ENCODE peak calls at places on chromosomes 7 and 10, in seven cellular contexts. W is IMR-90, D is H9, N is H1, G is neuronal stem cell, L is trophoblast cell, V is mesenchymal stem cell. Y is an unnamed sample.

GRCh38 chr10:107163904-107164861 is at the start of gene SORCS1:
- DNase-seq in N (peak), V (no peak), W (no peak), L (no peak), G (peak), D (peak), Y (peak)

GRCh38 chr7:16918288-16918895 is 36.6 kb upstream of the AGR3 start:
- DNase-seq in L (peak), W (peak), G (peak), V (peak), D (no peak), N (no peak), Y (peak)

GRCh38 chr7:5406957-5407930 is 16.4 kb downstream of the TNRC18 start:
- DNase-seq in L (no peak), D (peak), W (no peak), V (no peak), G (no peak), N (peak), Y (peak)

GRCh38 chr10:21368728-21369425 is 156.6 kb downstream of the SKIDA1 start:
- DNase-seq in N (no peak), L (peak), W (peak), V (peak), D (no peak), G (no peak), Y (no peak)

GRCh38 chr10:31142026-31142425 is 110.4 kb upstream of the ZNF438 start:
- DNase-seq in N (no peak), V (peak), W (peak), D (no peak), G (no peak), L (no peak), Y (no peak)

GRCh38 chr7:74176555-74176954 is 2.4 kb downstream of the EIF4H start:
- DNase-seq in G (no peak), W (no peak), D (no peak), N (no peak), L (no peak), V (no peak), Y (no peak)

GRCh38 chr7:96414931-96415292 is 93.0 kb upstream of the SLC25A13 start:
- DNase-seq in G (peak), L (peak), N (peak), V (peak), W (peak), D (peak), Y (peak)

GRCh38 chr10:60283397-60283796 is 106.3 kb downstream of the ANK3 start:
- DNase-seq in D (no peak), V (no peak), W (peak), G (no peak), N (no peak), L (no peak), Y (no peak)

GRCh38 chr10:130477360-130477759 is 341.2 kb downstream of the GLRX3 start:
- DNase-seq in L (no peak), G (no peak), V (no peak), W (no peak), D (no peak), N (no peak), Y (no peak)

GRCh38 chr10:114687459-114687858 is 29.4 kb upstream of the ABLIM1 start:
- DNase-seq in V (no peak), N (no peak), D (no peak), W (no peak), G (no peak), L (no peak), Y (no peak)

GRCh38 chr7:128860158-128861073 is 2.2 kb upstream of the ATP6V1F start:
- DNase-seq in W (peak), L (no peak), D (peak), V (no peak), G (no peak), N (no peak), Y (peak)

GRCh38 chr7:55572378-55573233 is at the start of gene VOPP1:
- DNase-seq in D (peak), N (peak), G (peak), V (peak), W (peak), L (peak), Y (peak)

DNA sequence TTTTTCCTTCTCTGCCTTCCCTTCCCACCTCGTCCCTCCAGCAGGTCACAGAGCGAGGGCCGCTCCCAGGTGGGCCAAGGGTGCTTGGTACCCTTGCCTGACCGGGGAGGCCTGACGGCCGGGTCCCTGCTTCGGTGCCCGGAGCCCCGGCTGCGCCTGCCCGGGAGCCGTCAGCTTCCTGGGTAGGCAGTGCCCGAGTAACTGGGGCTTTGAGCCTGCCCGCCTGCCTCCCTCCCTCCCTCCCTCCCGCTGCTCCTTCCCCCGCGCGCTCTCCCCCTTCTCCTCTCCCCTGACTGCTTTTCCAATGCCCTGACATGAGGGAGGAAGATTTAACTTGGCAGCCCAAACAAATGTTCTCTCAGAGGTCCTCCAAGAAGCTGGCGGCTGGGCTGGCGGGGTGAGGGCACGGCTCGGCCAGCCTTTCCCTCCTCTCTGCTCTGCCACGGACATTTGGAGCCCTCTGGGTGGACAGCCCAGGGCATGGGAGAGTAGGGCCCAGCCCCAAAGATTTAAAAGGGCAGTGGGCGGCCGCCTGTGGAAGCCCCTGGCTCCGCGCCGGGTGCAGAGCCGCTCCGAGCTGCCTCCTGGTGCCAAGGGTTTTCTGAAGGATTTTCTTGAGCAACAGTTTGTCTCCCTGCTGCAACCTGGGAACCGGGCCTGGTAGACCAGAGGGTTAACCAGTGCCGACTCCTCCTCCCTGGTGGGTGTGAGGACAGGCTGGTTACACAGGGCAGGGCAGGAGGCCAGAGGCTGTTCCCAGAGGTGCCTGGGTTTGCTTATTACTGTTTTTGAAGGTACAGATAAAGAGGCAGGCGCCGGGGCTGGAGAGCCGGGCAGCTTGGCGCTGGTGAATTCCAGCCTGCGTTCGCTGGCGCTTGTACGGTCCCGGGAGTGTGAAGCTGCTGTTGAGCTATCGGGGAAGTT is 2.1 kb downstream of the ZMIZ1 start:
- DNase-seq in W (peak), N (peak), L (no peak), G (peak), D (peak), V (peak), Y (peak)
- H3K18ac ChIP-seq in W (peak), N (peak), L (peak), G (peak), D (no peak), V (peak), Y (peak)

GRCh38 chr7:29564455-29565185 is 985 bp downstream of the PRR15 start:
- DNase-seq in V (peak), L (peak), D (peak), G (no peak), W (peak), N (peak), Y (peak)

GRCh38 chr7:29563590-29564454 is at the start of gene PRR15:
- DNase-seq in N (peak), D (peak), L (peak), W (no peak), V (peak), G (no peak), Y (peak)

GRCh38 chr7:29557954-29558353 is 5.7 kb upstream of the PRR15 start:
- DNase-seq in N (no peak), W (no peak), D (peak), L (peak), G (no peak), V (peak), Y (peak)

GRCh38 chr7:29562307-29562706 is 1.3 kb upstream of the PRR15 start:
- DNase-seq in G (no peak), W (no peak), N (no peak), V (no peak), L (peak), D (no peak), Y (no peak)

DNA sequence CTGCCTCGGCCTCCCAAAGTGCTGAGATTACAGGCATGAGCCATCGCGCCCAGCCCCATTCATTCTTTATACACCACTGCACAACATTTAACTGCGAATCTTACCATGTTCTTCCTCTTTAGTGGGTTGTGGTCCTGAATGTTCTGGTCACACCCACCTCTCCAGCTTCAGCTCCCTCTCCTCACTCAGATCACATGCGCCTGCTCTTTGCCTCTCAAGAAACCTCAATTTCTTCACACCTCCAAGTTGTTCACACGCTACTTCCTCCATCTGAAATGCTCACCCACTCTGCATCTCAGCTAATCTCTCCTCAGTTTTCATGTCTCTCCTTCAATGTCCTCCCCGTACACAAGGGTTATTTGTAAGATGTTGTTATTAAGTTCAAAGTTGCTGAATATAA is 2.4 kb upstream of the PRR15 start:
- DNase-seq in G (no peak), V (no peak), W (no peak), L (no peak), D (no peak), N (no peak), Y (no peak)
- H3K23ac ChIP-seq in G (no peak), V (no peak), W (no peak), L (no peak), D (no peak), N (no peak), Y (no peak)

GRCh38 chr10:97715259-97715874 is 1.8 kb downstream of the MARVELD1 start:
- DNase-seq in N (no peak), D (peak), L (no peak), G (no peak), V (no peak), W (no peak), Y (peak)
- H3K27ac ChIP-seq in N (peak), D (no peak), L (no peak), G (no peak), V (peak), W (peak), Y (peak)

GRCh38 chr10:112752268-112752667 is 197.8 kb upstream of the TCF7L2 start:
- DNase-seq in L (no peak), V (no peak), N (no peak), D (no peak), W (peak), G (no peak), Y (no peak)

GRCh38 chr10:112756118-112756512 is 193.9 kb upstream of the TCF7L2 start:
- DNase-seq in N (no peak), D (no peak), V (no peak), L (no peak), G (no peak), W (no peak), Y (no peak)

GRCh38 chr10:112751651-112752050 is 198.4 kb upstream of the TCF7L2 start:
- DNase-seq in V (no peak), G (no peak), D (no peak), W (no peak), L (no peak), N (no peak), Y (no peak)

GRCh38 chr10:112755446-112756117 is 194.5 kb upstream of the TCF7L2 start:
- DNase-seq in N (no peak), L (no peak), V (no peak), G (no peak), D (no peak), W (no peak), Y (no peak)

DNA sequence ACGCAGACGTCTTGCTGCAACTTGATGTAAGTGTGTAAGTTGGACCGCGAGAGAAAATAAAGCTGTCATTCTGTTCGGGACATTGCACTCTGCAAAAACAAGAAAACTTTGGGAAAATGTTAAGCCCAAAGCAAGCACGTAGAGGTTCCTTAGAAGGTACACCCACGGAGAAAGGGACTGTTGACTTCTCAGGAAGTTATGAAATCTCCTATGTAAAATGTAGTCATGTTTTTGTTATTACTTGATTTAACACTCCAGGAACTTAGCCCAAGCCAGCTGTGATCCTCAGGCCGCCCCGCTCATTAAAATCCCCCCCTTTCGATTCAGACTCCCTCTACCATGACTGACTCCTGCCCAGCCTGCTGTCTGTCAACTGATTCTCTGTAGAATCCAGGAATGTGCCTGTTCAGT is 196.0 kb upstream of the TCF7L2 start:
- DNase-seq in D (no peak), N (no peak), L (no peak), G (peak), V (no peak), W (peak), Y (no peak)
- H3K18ac ChIP-seq in D (no peak), N (no peak), L (no peak), G (no peak), V (no peak), W (peak), Y (no peak)

GRCh38 chr7:81267508-81267907 is 348.7 kb upstream of the SEMA3C start:
- DNase-seq in L (peak), N (no peak), V (no peak), W (peak), G (no peak), D (no peak), Y (peak)

GRCh38 chr7:81273601-81274397 is 354.9 kb upstream of the SEMA3C start:
- DNase-seq in V (no peak), W (no peak), L (no peak), D (no peak), N (no peak), G (no peak), Y (peak)

GRCh38 chr7:81264116-81264515 is 345.3 kb upstream of the SEMA3C start:
- DNase-seq in G (no peak), W (no peak), V (no peak), D (no peak), L (no peak), N (no peak), Y (no peak)

GRCh38 chr7:81268551-81268950 is 349.7 kb upstream of the SEMA3C start:
- DNase-seq in W (peak), D (no peak), L (no peak), N (no peak), V (peak), G (no peak), Y (no peak)
- H3K23ac ChIP-seq in W (no peak), D (no peak), L (no peak), N (no peak), V (no peak), G (no peak), Y (no peak)

GRCh38 chr7:149239345-149240143 is at the start of gene ZNF212:
- DNase-seq in D (peak), L (peak), G (peak), W (peak), N (peak), V (peak), Y (peak)

GRCh38 chr7:149240637-149241036 is 1.2 kb downstream of the ZNF212 start:
- DNase-seq in G (no peak), N (no peak), D (no peak), V (no peak), L (no peak), W (no peak), Y (no peak)

GRCh38 chr7:149241695-149242094 is 2.2 kb downstream of the ZNF212 start:
- DNase-seq in N (no peak), L (no peak), V (no peak), G (no peak), W (no peak), D (no peak), Y (no peak)

GRCh38 chr7:149237502-149237901 is 1.9 kb upstream of the ZNF212 start:
- DNase-seq in L (peak), G (no peak), W (no peak), N (no peak), D (no peak), V (no peak), Y (no peak)

DNA sequence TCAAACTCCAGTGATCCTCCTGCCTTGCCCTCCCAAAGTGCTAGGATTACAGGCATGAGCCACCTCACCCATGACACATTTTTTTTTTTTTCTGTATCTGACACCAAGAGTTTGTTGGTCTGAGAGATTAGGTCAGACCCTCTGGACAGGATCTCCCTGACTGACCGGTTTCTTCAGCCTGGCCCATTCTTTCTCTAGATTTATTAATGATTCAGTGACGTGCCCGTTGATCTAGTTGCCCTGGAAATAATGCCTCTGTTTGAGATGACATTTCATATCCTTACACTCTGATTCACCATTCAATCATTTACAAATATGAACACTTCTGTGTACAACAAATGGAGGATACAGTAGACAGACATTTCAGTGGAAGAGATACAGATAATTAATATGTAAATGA is 1.4 kb upstream of the ZNF212 start:
- DNase-seq in V (no peak), W (peak), G (no peak), L (peak), N (no peak), D (no peak), Y (no peak)
- H3K27ac ChIP-seq in V (no peak), W (no peak), G (no peak), L (no peak), N (no peak), D (no peak), Y (no peak)

GRCh38 chr7:1523838-1524237 is 6.7 kb upstream of the MAFK start:
- DNase-seq in D (no peak), W (no peak), N (no peak), V (no peak), L (no peak), G (no peak), Y (no peak)

GRCh38 chr7:1529383-1530116 is 952 bp upstream of the MAFK start:
- DNase-seq in D (no peak), V (no peak), G (no peak), L (no peak), W (no peak), N (no peak), Y (no peak)

GRCh38 chr7:1523208-1523607 is 7.3 kb upstream of the MAFK start:
- DNase-seq in N (peak), V (no peak), D (no peak), G (no peak), W (no peak), L (no peak), Y (no peak)

GRCh38 chr7:1525409-1525808 is 5.1 kb upstream of the MAFK start:
- DNase-seq in N (no peak), V (no peak), W (no peak), D (no peak), L (no peak), G (no peak), Y (no peak)

DNA sequence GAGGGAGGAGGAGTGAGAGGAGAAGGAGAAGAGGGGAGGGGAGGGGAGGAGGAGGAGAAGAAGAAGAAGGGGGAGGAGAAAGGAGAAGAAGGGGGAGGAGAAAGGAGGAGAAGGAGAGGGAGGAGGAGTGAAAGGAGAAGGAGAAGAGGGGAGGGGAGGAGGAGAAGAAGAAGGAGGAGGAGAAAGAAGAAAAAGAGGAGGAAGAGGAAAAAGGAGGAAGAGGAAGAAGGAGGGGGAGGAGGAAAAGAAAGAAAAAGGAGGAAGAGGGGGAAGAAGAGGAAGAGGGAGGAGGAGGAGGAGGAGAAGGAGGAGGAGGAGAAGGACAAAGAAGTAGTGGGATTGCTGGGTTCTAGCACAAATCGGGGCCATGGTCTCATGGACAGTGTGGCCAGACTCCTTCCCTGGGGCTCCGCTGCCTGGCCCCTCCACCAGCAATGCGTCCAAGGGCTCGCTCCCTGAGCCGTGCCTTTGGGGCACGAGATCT is 4.2 kb upstream of the MAFK start:
- DNase-seq in W (no peak), N (no peak), L (no peak), V (peak), D (no peak), G (no peak), Y (no peak)
- H3K18ac ChIP-seq in W (peak), N (no peak), L (peak), V (peak), D (no peak), G (peak), Y (no peak)

DNA sequence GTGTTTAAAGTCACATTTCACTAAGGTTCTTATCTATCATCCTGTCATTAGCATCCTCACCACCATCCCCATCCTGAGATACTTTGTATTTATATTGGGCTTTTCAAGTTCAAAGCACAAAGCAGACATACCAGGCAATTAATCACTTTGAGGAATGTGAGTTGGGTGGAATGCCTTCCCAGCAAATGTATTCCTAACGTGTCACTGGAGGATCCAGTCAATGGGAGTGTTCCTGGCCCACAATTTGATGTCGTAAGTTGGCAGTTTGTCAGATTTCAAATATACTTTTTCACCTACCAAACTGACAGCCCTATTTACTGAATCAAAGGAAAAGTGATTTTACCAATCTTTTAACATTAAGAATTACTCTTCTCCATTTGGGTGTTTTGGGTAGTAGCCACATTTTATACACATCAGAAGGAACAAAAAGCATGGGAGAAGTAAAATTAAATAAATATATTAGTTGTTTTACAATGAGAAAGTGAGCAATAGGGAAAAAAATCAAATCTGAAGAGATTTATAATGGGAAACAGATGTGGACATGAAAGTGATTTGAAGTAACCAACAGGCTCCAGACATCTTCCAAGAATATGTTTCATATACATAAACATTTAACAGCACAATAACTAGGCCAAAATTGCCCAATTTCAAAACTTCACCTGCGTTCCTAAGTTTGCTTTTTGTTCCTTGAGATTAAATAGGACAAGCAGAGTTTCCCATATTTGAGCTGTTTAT is 222.9 kb downstream of the MTERF1 start:
- DNase-seq in N (no peak), W (no peak), D (no peak), V (peak), G (no peak), L (no peak), Y (peak)
- H3K23ac ChIP-seq in N (no peak), W (no peak), D (no peak), V (no peak), G (no peak), L (no peak), Y (no peak)

GRCh38 chr10:683448-684071 is 5.9 kb downstream of the DIP2C start:
- DNase-seq in G (no peak), V (peak), W (peak), D (no peak), L (no peak), N (no peak), Y (no peak)
- H3K27ac ChIP-seq in G (no peak), V (peak), W (peak), D (no peak), L (no peak), N (no peak), Y (no peak)

Y was measured in mesendoderm.